ENCODE peak calls at places on chromosomes 2 and 18, in five cellular contexts. F, C, U, R and M are unnamed samples.

GRCh38 chr2:162002623-162003200 is 71.3 kb downstream of the DPP4 start:
- DNase-seq in F (no peak), R (no peak), C (no peak), U (no peak), M (no peak)

GRCh38 chr2:11466307-11467125 is 555 bp upstream of the E2F6 start:
- DNase-seq in U (peak), C (no peak), R (no peak), F (no peak), M (no peak)

GRCh38 chr2:69592511-69592910 is 51.0 kb downstream of the AAK1 start:
- DNase-seq in U (no peak), R (no peak), F (no peak), C (no peak), M (no peak)

GRCh38 chr2:32559136-32559535 is 68.7 kb upstream of the TTC27 start:
- DNase-seq in U (no peak), R (no peak), F (no peak), C (no peak), M (no peak)

GRCh38 chr18:55906533-55906932 is 318.5 kb upstream of the TCF4 start:
- DNase-seq in U (no peak), R (no peak), C (no peak), F (no peak), M (no peak)

GRCh38 chr2:9249036-9249800 is 42.6 kb downstream of the ASAP2 start:
- DNase-seq in R (no peak), F (no peak), C (no peak), U (no peak), M (no peak)

GRCh38 chr2:150410809-150411208 is 76.7 kb downstream of the RND3 start:
- DNase-seq in U (no peak), F (no peak), C (no peak), R (peak), M (no peak)

GRCh38 chr2:118833716-118834439 is 13.6 kb downstream of the EN1 start:
- DNase-seq in F (no peak), U (no peak), C (no peak), R (no peak), M (no peak)

GRCh38 chr2:68363731-68364130 is 1.4 kb upstream of the PLEK start:
- DNase-seq in U (no peak), C (no peak), F (no peak), R (no peak), M (no peak)

GRCh38 chr2:168119519-168120141 is 127.8 kb downstream of the STK39 start:
- DNase-seq in R (peak), C (no peak), U (peak), F (no peak), M (peak)

GRCh38 chr2:205716126-205716525 is 33.8 kb downstream of the NRP2 start:
- DNase-seq in R (no peak), C (no peak), F (no peak), U (peak), M (peak)

GRCh38 chr18:8989017-8989416 is 113.5 kb upstream of the NDUFV2 start:
- DNase-seq in U (no peak), C (no peak), F (no peak), R (no peak), M (no peak)

GRCh38 chr2:114614599-114614998 is 172.2 kb downstream of the DPP10 start:
- DNase-seq in R (no peak), C (no peak), F (no peak), U (no peak), M (no peak)

GRCh38 chr2:239762742-239763269 is 262.3 kb downstream of the NDUFA10 start:
- DNase-seq in R (no peak), F (no peak), U (no peak), C (no peak), M (no peak)
- TF ChIP-seq POLR2AphosphoS5 in R (no peak), F (no peak), U (no peak), C (no peak), M (no peak)

GRCh38 chr18:45227004-45227403 is 388.3 kb upstream of the SLC14A2 start:
- DNase-seq in F (no peak), C (no peak), U (no peak), R (no peak), M (no peak)
- TF ChIP-seq JUND in F (no peak), C (no peak), U (no peak), R (no peak), M (no peak)

GRCh38 chr2:129189617-129190016 is 789.8 kb upstream of the RAB6C start:
- DNase-seq in R (no peak), C (no peak), U (no peak), F (no peak), M (no peak)
- H2AFZ ChIP-seq in R (no peak), C (no peak), U (no peak), F (no peak), M (no peak)

DNA sequence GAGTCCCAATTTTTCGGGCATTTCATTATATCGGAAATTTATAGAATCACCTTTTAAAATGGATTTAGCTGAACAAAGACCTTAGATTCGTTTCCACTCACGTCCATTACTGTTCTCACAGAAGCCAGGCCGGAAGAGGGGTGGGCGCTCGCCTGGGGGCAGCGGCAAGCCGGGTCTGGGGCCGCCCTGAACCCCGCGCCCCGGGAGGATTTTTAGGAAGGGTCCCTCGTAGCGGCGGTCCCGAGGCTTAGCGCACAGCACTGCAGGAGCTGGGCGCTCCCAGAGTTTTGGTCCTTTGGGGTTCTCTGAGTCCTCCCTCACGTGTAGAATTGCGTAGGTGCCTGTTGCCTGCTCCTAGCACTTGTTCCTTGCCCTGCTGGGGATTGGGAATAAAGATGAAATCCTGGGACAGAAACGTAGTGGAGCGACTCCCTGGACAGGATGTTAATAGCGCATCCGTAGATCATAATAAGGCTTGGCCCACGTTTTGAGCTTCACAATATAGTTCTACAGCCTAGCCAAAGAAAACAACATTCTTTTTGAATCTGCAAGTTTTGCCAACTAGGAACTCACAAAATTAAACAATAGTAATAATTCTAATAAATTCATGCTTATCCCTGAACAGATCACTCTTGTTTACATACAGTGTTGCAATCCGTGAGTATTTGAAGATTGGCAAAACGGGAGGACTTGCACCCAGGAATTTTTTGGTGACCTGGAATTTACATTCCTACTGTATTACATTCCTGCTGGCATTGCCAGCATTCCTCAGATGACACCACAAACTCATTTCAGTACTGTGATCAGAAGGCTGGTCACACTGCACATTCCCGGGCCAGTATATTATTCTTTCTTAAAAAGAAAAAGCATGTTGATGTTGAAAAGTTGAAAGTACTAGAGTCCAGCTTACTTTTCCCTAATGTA is 880 bp downstream of the C18orf63 start:
- DNase-seq in C (no peak), U (no peak), F (no peak), R (peak), M (no peak)
- TF ChIP-seq POLR2AphosphoS5 in C (no peak), U (no peak), F (no peak), R (no peak), M (no peak)